ENCODE peak calls at places on chromosomes 11 and 22, in four cellular contexts. F, G, X and H are unnamed samples.

GRCh38 chr11:67373916-67374570 is 645 bp upstream of the CLCF1 start:
- DNase-seq in F (peak), G (peak), X (peak), H (peak)

GRCh38 chr22:26322179-26322905 is 106.7 kb upstream of the ASPHD2 start:
- DNase-seq in G (no peak), F (peak), X (no peak), H (no peak)

GRCh38 chr11:130995266-130995665 is 79.0 kb upstream of the SNX19 start:
- DNase-seq in G (no peak), X (no peak), F (no peak), H (no peak)

GRCh38 chr22:30044369-30044768 is 35.9 kb upstream of the HORMAD2 start:
- DNase-seq in G (no peak), X (no peak), F (peak), H (no peak)

GRCh38 chr11:94926271-94926625 is 47.1 kb downstream of the CWC15 start:
- DNase-seq in X (no peak), F (no peak), G (no peak), H (no peak)

GRCh38 chr22:37079668-37080171 is 28.2 kb downstream of the KCTD17 start:
- DNase-seq in X (no peak), G (no peak), F (no peak), H (no peak)

GRCh38 chr22:29831958-29832357 is 6.1 kb downstream of the ASCC2 start:
- DNase-seq in X (no peak), F (no peak), G (no peak), H (no peak)

GRCh38 chr22:20624161-20624616 is 116.8 kb downstream of the MED15 start:
- DNase-seq in F (no peak), G (no peak), X (no peak), H (no peak)

GRCh38 chr11:43943931-43944751 is 1.7 kb downstream of the C11orf96 start:
- DNase-seq in F (no peak), G (no peak), X (no peak), H (peak)

GRCh38 chr11:1691027-1691877 is 5.7 kb upstream of the KRTAP5-6 start:
- DNase-seq in G (no peak), X (no peak), F (no peak), H (no peak)

GRCh38 chr22:35299217-35299716 is 427 bp upstream of the TOM1 start:
- DNase-seq in X (no peak), G (no peak), F (no peak), H (no peak)

GRCh38 chr11:132158091-132158490 is 787.7 kb downstream of the NTM start:
- DNase-seq in F (no peak), X (no peak), G (peak), H (no peak)

GRCh38 chr11:86795962-86796361 is 4.4 kb upstream of the PRSS23 start:
- DNase-seq in F (no peak), X (no peak), G (peak), H (no peak)

GRCh38 chr11:304915-305833 is 2.4 kb upstream of the IFITM2 start:
- DNase-seq in X (peak), G (peak), F (no peak), H (peak)

GRCh38 chr22:26887916-26888315 is 230.5 kb downstream of the MIAT start:
- DNase-seq in X (no peak), G (no peak), F (no peak), H (no peak)

GRCh38 chr11:73228268-73229134 is 10.4 kb downstream of the P2RY2 start:
- DNase-seq in X (no peak), G (no peak), F (no peak), H (peak)

GRCh38 chr11:58905716-58906547 is 33.4 kb upstream of the GLYATL1 start:
- DNase-seq in X (peak), F (no peak), G (peak), H (peak)

GRCh38 chr11:35859311-35859710 is 84.6 kb upstream of the LDLRAD3 start:
- DNase-seq in F (no peak), X (no peak), G (no peak), H (no peak)

GRCh38 chr11:19673924-19674390 is 38.7 kb upstream of the NAV2 start:
- DNase-seq in F (no peak), X (peak), G (no peak), H (peak)

GRCh38 chr11:12827929-12828812 is 153.9 kb downstream of the TEAD1 start:
- DNase-seq in X (peak), G (peak), F (no peak), H (peak)

GRCh38 chr11:102341844-102342318 is 5.1 kb upstream of the BIRC2 start:
- DNase-seq in F (peak), X (peak), G (peak), H (peak)

GRCh38 chr11:116686891-116687290 is 85.9 kb downstream of the BUD13 start:
- DNase-seq in X (no peak), F (no peak), G (no peak), H (no peak)

GRCh38 chr11:125394306-125394705 is 101.8 kb downstream of the FEZ1 start:
- DNase-seq in G (no peak), F (no peak), X (no peak), H (no peak)

GRCh38 chr11:17014774-17015638 is 792 bp upstream of the PLEKHA7 start:
- DNase-seq in X (no peak), G (peak), F (peak), H (peak)

GRCh38 chr22:18078329-18079041 is 695 bp downstream of the PEX26 start:
- DNase-seq in X (no peak), F (no peak), G (peak), H (peak)

GRCh38 chr11:121563900-121564822 is 111.4 kb upstream of the SORL1-AS1 start:
- DNase-seq in F (no peak), G (no peak), X (no peak), H (no peak)

GRCh38 chr11:68014157-68014965 is 4.2 kb downstream of the ALDH3B1 start:
- DNase-seq in F (peak), X (no peak), G (peak), H (no peak)

GRCh38 chr11:38867338-38867737 is 2269.3 kb upstream of the RAG2 start:
- DNase-seq in X (no peak), G (no peak), F (no peak), H (no peak)

GRCh38 chr11:112693781-112694180 is 267.4 kb upstream of the NCAM1 start:
- DNase-seq in F (no peak), X (no peak), G (no peak), H (no peak)

GRCh38 chr11:86726118-86726748 is 53.8 kb upstream of the ME3 start:
- DNase-seq in X (no peak), G (peak), F (peak), H (no peak)

GRCh38 chr11:11084337-11084736 is 226.5 kb upstream of the ZBED5 start:
- DNase-seq in X (no peak), G (no peak), F (no peak), H (no peak)

GRCh38 chr11:55791606-55792005 is 3.8 kb upstream of the OR5D14 start:
- DNase-seq in G (no peak), F (no peak), X (no peak), H (no peak)

GRCh38 chr11:123173040-123173855 is 21.8 kb downstream of the CLMP start:
- DNase-seq in F (no peak), G (no peak), X (no peak), H (no peak)

GRCh38 chr11:15991174-15991655 is 365.1 kb downstream of the SOX6 start:
- DNase-seq in G (no peak), F (no peak), X (no peak), H (no peak)

GRCh38 chr11:925158-925495 is 543 bp upstream of the AP2A2 start:
- DNase-seq in F (no peak), X (no peak), G (no peak), H (no peak)

GRCh38 chr11:12288934-12289666 is 88.3 kb upstream of the PARVA start:
- DNase-seq in X (peak), F (no peak), G (no peak), H (no peak)

GRCh38 chr11:33449798-33450197 is 192.6 kb downstream of the HIPK3 start:
- DNase-seq in G (peak), X (no peak), F (no peak), H (no peak)

GRCh38 chr11:12765428-12765827 is 91.2 kb downstream of the TEAD1 start:
- DNase-seq in G (no peak), F (no peak), X (no peak), H (no peak)

GRCh38 chr11:130865091-130865771 is 51.0 kb downstream of the SNX19 start:
- DNase-seq in X (no peak), G (no peak), F (no peak), H (peak)

GRCh38 chr22:45036154-45036553 is 26.3 kb upstream of the PHF21B start:
- DNase-seq in F (no peak), G (no peak), X (no peak), H (no peak)

GRCh38 chr22:45034821-45035220 is 25.0 kb upstream of the PHF21B start:
- DNase-seq in F (no peak), G (no peak), X (no peak), H (no peak)

GRCh38 chr22:45034156-45034555 is 24.4 kb upstream of the PHF21B start:
- DNase-seq in X (no peak), G (no peak), F (no peak), H (no peak)

GRCh38 chr22:45042263-45042662 is 32.5 kb upstream of the PHF21B start:
- DNase-seq in F (no peak), X (no peak), G (no peak), H (no peak)

GRCh38 chr22:45039206-45039605 is 29.4 kb upstream of the PHF21B start:
- DNase-seq in F (no peak), X (no peak), G (no peak), H (no peak)
- TF ChIP-seq CTCF in F (no peak), X (no peak), G (no peak), H (no peak)

GRCh38 chr11:65932558-65932919 is 12.7 kb upstream of the TSGA10IP start:
- DNase-seq in X (no peak), G (peak), F (no peak), H (no peak)
- TF ChIP-seq CTCF in X (no peak), G (peak), F (peak), H (no peak)

GRCh38 chr22:43060213-43060612 is 29.0 kb downstream of the TTLL1 start:
- DNase-seq in F (no peak), X (no peak), G (peak), H (peak)
- TF ChIP-seq CTCF in F (peak), X (peak), G (peak), H (peak)

GRCh38 chr11:78715639-78716311 is 141.1 kb upstream of the NARS2 start:
- DNase-seq in F (peak), G (peak), X (peak), H (peak)
- TF ChIP-seq CTCF in F (peak), G (peak), X (peak), H (peak)

GRCh38 chr11:66045177-66045639 is 3.8 kb downstream of the GAL3ST3 start:
- DNase-seq in G (peak), X (peak), F (peak), H (peak)
- TF ChIP-seq CTCF in G (peak), X (peak), F (peak), H (peak)

GRCh38 chr11:109994896-109995295 is 98.3 kb upstream of the ZC3H12C start:
- DNase-seq in X (no peak), G (peak), F (no peak), H (no peak)
- TF ChIP-seq CTCF in X (no peak), G (no peak), F (no peak), H (no peak)

DNA sequence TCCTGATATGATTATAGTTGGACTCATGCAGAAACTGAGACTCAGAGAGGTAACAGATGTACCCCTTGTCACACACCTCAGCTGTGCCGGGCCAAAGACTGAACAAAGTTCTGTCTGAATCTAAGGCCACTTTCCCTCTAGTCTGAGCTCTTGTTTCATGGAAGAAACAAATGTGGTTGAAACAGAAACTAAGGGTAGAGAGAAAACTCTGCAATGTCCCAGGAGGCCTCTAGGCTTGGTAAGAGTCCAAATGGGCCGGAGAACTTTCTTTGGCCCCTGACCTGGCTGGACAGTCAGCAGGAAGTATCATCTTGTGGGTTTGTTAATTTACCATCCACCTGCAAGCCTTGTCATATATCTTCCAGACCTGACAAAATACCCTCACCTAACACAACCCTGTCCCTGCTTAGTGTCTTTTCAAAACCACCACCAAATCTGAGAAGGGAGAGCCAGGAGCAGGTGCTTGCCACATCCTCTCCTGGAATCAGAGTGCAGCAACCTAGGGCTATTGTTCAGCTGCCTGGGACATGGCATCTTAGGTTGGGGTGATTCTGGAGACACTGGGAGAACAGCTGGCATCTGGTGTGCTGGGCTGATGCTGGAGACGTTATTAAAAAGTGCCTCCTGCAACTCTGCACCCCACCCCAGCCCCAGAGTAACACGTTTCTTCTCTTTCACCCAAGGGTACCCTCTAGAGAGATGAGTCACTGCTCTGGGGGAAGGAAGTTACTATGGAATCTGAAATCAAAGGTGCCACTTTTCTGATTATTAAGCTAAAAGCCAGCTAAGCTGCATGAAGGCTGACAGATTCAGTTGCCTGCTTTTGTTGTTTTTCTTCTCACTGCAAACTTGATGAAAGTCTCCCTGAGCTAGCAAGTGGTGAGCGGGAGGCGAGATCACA is 126.3 kb upstream of the TIMP3 start:
- DNase-seq in F (no peak), X (no peak), G (no peak), H (no peak)
- TF ChIP-seq CTCF in F (no peak), X (no peak), G (no peak), H (no peak)

DNA sequence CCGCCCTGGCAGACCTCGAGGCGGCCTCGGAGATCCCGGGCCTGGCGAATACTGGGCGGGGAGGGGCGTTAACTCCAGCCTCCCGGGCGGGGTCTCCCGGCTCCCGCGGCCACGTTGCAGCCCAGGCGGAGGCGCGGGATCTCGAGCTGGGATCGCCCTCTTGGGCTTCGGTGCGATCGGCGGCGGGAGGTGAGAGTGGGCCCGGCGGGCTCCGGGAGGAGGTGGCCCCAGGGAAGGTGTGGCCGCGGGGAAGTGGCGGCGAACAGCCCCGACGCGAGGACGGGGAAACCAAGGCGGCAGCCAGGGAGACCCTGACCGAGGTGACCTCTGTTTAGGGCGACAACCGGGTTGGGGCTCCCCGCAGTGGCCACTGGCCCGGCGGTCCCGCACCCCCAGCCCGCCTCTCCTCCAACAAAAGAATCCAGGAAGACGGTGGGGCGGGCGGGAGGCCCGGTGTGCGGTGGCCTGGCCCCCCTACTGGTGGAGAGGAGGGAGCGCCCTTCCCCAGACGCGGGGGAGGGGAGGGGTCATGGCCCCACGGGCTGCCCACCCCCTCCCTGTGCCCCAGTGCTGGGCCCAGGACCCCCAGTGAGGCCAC is at the start of gene PHETA2:
- DNase-seq in G (no peak), F (no peak), X (no peak), H (no peak)
- TF ChIP-seq CTCF in G (no peak), F (no peak), X (peak), H (no peak)